ENCODE peak calls at places on chromosomes 6 and 20, in ten cellular contexts. U is suprapubic skin, L is HCT116, R is endothelial cell of umbilical vein, V is breast epithelium, F is stomach, X is Panc1, Y is GM12892, B is GM12878, G is GM23338. Z is an unnamed sample.

GRCh38 chr6:24799541-24799915 is 811 bp upstream of the ARMH2 start:
- DNase-seq in U (no peak), L (no peak), R (no peak), V (no peak), F (no peak), X (no peak), Y (no peak), B (no peak), G (no peak), Z (no peak)

GRCh38 chr20:59559863-59560262 is 44.5 kb upstream of the PHACTR3 start:
- DNase-seq in U (no peak), L (no peak), R (no peak), V (no peak), F (no peak), X (no peak), Y (no peak), B (no peak), G (no peak), Z (no peak)

GRCh38 chr6:25295651-25296050 is 16.5 kb downstream of the CARMIL1 start:
- DNase-seq in U (no peak), L (no peak), R (no peak), V (no peak), F (no peak), X (no peak), Y (no peak), B (no peak), G (no peak), Z (no peak)

GRCh38 chr6:148407372-148407771 is 64.7 kb downstream of the SASH1 start:
- DNase-seq in U (no peak), L (no peak), R (peak), V (no peak), F (no peak), X (peak), Y (no peak), B (no peak), G (no peak), Z (no peak)

GRCh38 chr6:170045563-170045960 is 245.3 kb downstream of the DLL1 start:
- DNase-seq in U (no peak), L (no peak), R (no peak), V (no peak), F (no peak), X (no peak), Y (no peak), B (no peak), G (no peak), Z (no peak)

GRCh38 chr6:168909288-168909687 is 344.4 kb downstream of the THBS2 start:
- DNase-seq in U (no peak), L (no peak), R (no peak), V (no peak), F (no peak), X (no peak), Y (no peak), B (no peak), G (no peak), Z (no peak)

GRCh38 chr20:47506850-47507249 is 5.2 kb downstream of the NCOA3 start:
- DNase-seq in U (no peak), L (no peak), R (no peak), V (no peak), F (no peak), X (no peak), Y (no peak), B (no peak), G (no peak), Z (no peak)

GRCh38 chr6:22141271-22141745 is 155.5 kb downstream of the PRL start:
- DNase-seq in U (no peak), L (no peak), R (peak), V (no peak), F (no peak), X (peak), Y (no peak), B (no peak), G (no peak), Z (no peak)

GRCh38 chr20:49925901-49926454 is 10.2 kb upstream of the RNF114 start:
- DNase-seq in U (no peak), L (no peak), R (no peak), V (no peak), F (no peak), X (no peak), Y (no peak), B (no peak), G (no peak), Z (no peak)

GRCh38 chr6:63502165-63502564 is 70.1 kb upstream of the LOC128125822 start:
- DNase-seq in U (no peak), L (no peak), R (no peak), V (no peak), F (no peak), X (no peak), Y (no peak), B (no peak), G (no peak), Z (no peak)

DNA sequence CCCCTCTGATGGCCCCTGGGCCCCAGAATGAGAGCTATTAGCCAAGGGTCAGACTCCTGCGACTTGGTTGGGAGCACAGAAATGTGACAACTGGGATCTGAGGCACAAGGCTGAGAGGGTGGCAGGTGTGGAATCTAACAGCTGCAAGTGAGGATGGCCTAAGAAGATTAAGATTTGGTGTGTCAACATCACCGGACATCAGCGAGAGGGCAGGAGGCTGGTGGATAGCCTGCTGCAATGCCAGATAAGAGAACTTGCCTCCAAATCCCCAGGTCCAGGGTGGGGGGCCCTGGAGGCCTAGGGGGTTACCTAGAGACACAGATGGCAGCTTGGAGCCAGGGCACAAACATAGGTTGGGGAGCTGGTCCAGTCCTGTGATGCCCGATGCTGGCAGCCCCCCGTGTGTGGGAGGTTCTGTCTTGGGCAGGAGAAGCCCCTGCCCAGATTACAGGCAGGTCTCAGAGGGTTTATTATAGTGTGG is 155.8 kb downstream of the GRM4 start:
- DNase-seq in U (peak), L (no peak), R (no peak), V (peak), F (peak), X (no peak), Y (no peak), B (no peak), G (no peak), Z (peak)
- TF ChIP-seq POLR2AphosphoS5 in U (no peak), L (no peak), R (no peak), V (no peak), F (no peak), X (no peak), Y (no peak), B (no peak), G (no peak), Z (no peak)

DNA sequence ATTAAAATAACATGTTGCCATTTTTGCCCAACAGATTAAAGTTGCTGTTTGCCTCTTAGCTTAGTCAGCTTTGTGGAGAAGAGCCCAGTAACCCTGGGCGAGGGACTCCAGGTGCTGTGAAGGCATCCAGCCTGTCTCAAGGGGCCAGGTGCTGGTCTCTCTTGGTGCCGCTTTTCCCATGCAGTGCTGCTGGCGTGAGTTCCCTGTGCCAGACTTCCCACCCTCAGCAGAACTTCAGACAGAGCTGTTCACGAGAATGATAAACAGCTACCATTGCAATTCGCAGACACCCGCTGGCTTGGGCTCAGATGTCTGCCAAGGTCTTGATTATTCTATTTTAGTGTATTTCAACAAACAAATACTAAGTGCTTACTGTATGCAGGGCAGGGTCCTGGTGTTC is 57.6 kb downstream of the RNF217 start:
- DNase-seq in U (no peak), L (no peak), R (no peak), V (no peak), F (no peak), X (no peak), Y (no peak), B (no peak), G (peak), Z (no peak)
- TF ChIP-seq POLR2AphosphoS5 in U (no peak), L (no peak), R (no peak), V (no peak), F (no peak), X (no peak), Y (no peak), B (no peak), G (no peak), Z (no peak)

GRCh38 chr6:125213936-125214335 is 60.4 kb downstream of the TPD52L1 start:
- DNase-seq in U (no peak), L (no peak), R (no peak), V (no peak), F (no peak), X (no peak), Y (no peak), B (no peak), G (no peak), Z (no peak)
- TF ChIP-seq POLR2AphosphoS5 in U (no peak), L (no peak), R (no peak), V (no peak), F (no peak), X (no peak), Y (no peak), B (no peak), G (no peak), Z (no peak)

DNA sequence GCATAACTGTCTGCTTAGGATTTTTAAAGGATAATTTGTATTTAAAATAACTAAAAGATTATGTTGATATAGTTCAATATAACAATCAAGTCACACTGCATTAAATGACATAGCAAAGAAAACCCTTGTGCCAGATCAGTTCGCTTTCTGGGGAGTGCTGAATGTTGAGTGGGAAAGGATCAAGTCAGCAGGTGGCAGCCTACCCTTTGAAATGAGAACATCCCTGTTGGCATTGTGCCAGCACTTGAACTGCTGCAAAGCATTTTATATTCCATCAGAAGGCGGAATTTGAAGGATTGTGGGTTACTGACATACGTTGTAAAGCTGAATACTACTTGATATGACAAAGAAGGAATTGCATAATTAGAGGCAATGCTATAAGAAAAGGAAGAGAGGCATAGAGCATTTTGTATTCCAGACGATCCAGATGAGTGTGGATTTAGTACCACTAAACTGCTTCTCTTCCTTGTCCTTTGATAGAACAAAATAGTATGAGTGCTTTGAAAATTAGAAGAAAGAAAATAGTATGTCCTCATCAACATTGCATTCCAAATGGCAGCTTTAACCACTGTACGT is 26.6 kb downstream of the BCKDHB start:
- DNase-seq in U (peak), L (peak), R (peak), V (peak), F (peak), X (no peak), Y (no peak), B (no peak), G (peak), Z (no peak)
- TF ChIP-seq POLR2AphosphoS5 in U (no peak), L (peak), R (no peak), V (peak), F (peak), X (no peak), Y (no peak), B (no peak), G (no peak), Z (no peak)

GRCh38 chr20:61328906-61329558 is 77.0 kb downstream of the CDH4 start:
- DNase-seq in U (no peak), L (no peak), R (peak), V (no peak), F (no peak), X (no peak), Y (no peak), B (no peak), G (no peak), Z (no peak)
- TF ChIP-seq POLR2AphosphoS5 in U (no peak), L (no peak), R (no peak), V (no peak), F (no peak), X (no peak), Y (no peak), B (no peak), G (no peak), Z (no peak)

GRCh38 chr20:62622877-62623487 is 19.3 kb upstream of the SLCO4A1 start:
- DNase-seq in U (no peak), L (no peak), R (no peak), V (no peak), F (no peak), X (no peak), Y (no peak), B (no peak), G (no peak), Z (no peak)

GRCh38 chr20:62624719-62625455 is 17.4 kb upstream of the SLCO4A1 start:
- DNase-seq in U (no peak), L (no peak), R (no peak), V (peak), F (no peak), X (no peak), Y (no peak), B (no peak), G (no peak), Z (no peak)

GRCh38 chr20:62624325-62624690 is 18.0 kb upstream of the SLCO4A1 start:
- DNase-seq in U (no peak), L (no peak), R (no peak), V (no peak), F (peak), X (no peak), Y (peak), B (no peak), G (peak), Z (no peak)

GRCh38 chr20:62622178-62622876 is 20.0 kb upstream of the SLCO4A1 start:
- DNase-seq in U (no peak), L (no peak), R (no peak), V (no peak), F (no peak), X (no peak), Y (no peak), B (no peak), G (no peak), Z (no peak)

GRCh38 chr20:62623488-62624324 is 18.6 kb upstream of the SLCO4A1 start:
- DNase-seq in U (peak), L (peak), R (peak), V (peak), F (peak), X (peak), Y (peak), B (peak), G (peak), Z (peak)
- TF ChIP-seq POLR2AphosphoS5 in U (no peak), L (peak), R (peak), V (peak), F (peak), X (peak), Y (peak), B (peak), G (peak), Z (peak)

GRCh38 chr6:144990768-144991167 is 705.6 kb downstream of the UTRN start:
- DNase-seq in U (no peak), L (no peak), R (no peak), V (no peak), F (no peak), X (no peak), Y (no peak), B (no peak), G (no peak), Z (no peak)
- TF ChIP-seq POLR2AphosphoS5 in U (no peak), L (no peak), R (no peak), V (no peak), F (no peak), X (no peak), Y (no peak), B (no peak), G (no peak), Z (no peak)

Z was measured in vagina.